ENCODE peak calls at places on chromosome 11, in seven cellular contexts. One of them, this sample, is unnamed.

GRCh38 chr11:64095286-64095825 is 59.6 kb downstream of the FLRT1 start:
- DNase-seq in hepatic stellate cell: no peak
- DNase-seq in type B pancreatic cell: no peak
- DNase-seq in left kidney: peak
- DNase-seq in ovary: no peak
- DNase-seq in skeletal muscle cell: no peak
- DNase-seq in LoVo: no peak
- DNase-seq in this sample: no peak

GRCh38 chr11:67649634-67650540 is 643 bp downstream of the ACY3 start:
- DNase-seq in hepatic stellate cell: no peak
- DNase-seq in type B pancreatic cell: no peak
- DNase-seq in left kidney: peak
- DNase-seq in ovary: no peak
- DNase-seq in skeletal muscle cell: no peak
- DNase-seq in LoVo: no peak
- DNase-seq in this sample: no peak

GRCh38 chr11:118265954-118266353 is 1.9 kb upstream of the MPZL2 start:
- DNase-seq in hepatic stellate cell: no peak
- DNase-seq in type B pancreatic cell: no peak
- DNase-seq in left kidney: peak
- DNase-seq in ovary: no peak
- DNase-seq in skeletal muscle cell: no peak
- DNase-seq in LoVo: peak
- DNase-seq in this sample: no peak

GRCh38 chr11:111000400-111001090 is 245.0 kb upstream of the POU2AF2 start:
- DNase-seq in hepatic stellate cell: no peak
- DNase-seq in type B pancreatic cell: no peak
- DNase-seq in left kidney: no peak
- DNase-seq in ovary: no peak
- DNase-seq in skeletal muscle cell: no peak
- DNase-seq in LoVo: no peak
- DNase-seq in this sample: no peak

GRCh38 chr11:82405392-82405791 is 328.3 kb downstream of the FAM181B start:
- DNase-seq in hepatic stellate cell: no peak
- DNase-seq in type B pancreatic cell: no peak
- DNase-seq in left kidney: no peak
- DNase-seq in ovary: no peak
- DNase-seq in skeletal muscle cell: no peak
- DNase-seq in LoVo: no peak
- DNase-seq in this sample: no peak

GRCh38 chr11:118151421-118151820 is 1.2 kb downstream of the SCN4B start:
- DNase-seq in hepatic stellate cell: no peak
- DNase-seq in type B pancreatic cell: no peak
- DNase-seq in left kidney: no peak
- DNase-seq in ovary: no peak
- DNase-seq in skeletal muscle cell: no peak
- DNase-seq in LoVo: no peak
- DNase-seq in this sample: no peak

GRCh38 chr11:120945042-120945441 is 78.9 kb upstream of the TBCEL start:
- DNase-seq in hepatic stellate cell: no peak
- DNase-seq in type B pancreatic cell: no peak
- DNase-seq in left kidney: no peak
- DNase-seq in ovary: no peak
- DNase-seq in skeletal muscle cell: no peak
- DNase-seq in LoVo: no peak
- DNase-seq in this sample: no peak

GRCh38 chr11:113773092-113773415 is 438 bp downstream of the ZW10 start:
- DNase-seq in hepatic stellate cell: peak
- DNase-seq in type B pancreatic cell: no peak
- DNase-seq in left kidney: peak
- DNase-seq in ovary: no peak
- DNase-seq in skeletal muscle cell: no peak
- DNase-seq in LoVo: peak
- DNase-seq in this sample: no peak